ENCODE peak calls at places on chromosomes 3 and 15, in six cellular contexts. L is prostate gland; H is CD8-positive, alpha-beta T cell; J is right lobe of liver; A is neural progenitor cell; N is K562. Q is an unnamed sample.

GRCh38 chr15:55683366-55683765 is 59.6 kb downstream of the PRTG start:
- DNase-seq in L (no peak), H (no peak), J (no peak), A (no peak), N (no peak), Q (no peak)

GRCh38 chr3:126304704-126305103 is 52.5 kb downstream of the KLF15 start:
- DNase-seq in L (no peak), H (no peak), J (no peak), A (no peak), N (no peak), Q (no peak)

GRCh38 chr3:193250492-193250891 is 9.5 kb downstream of the PLAAT1 start:
- DNase-seq in L (no peak), H (no peak), J (no peak), A (no peak), N (no peak), Q (no peak)

GRCh38 chr15:101320501-101321052 is 25.5 kb upstream of the SNRPA1 start:
- DNase-seq in L (no peak), H (peak), J (no peak), A (peak), N (no peak), Q (no peak)

GRCh38 chr3:78799681-78800080 is 968.1 kb downstream of the ROBO1 start:
- DNase-seq in L (no peak), H (no peak), J (no peak), A (no peak), N (no peak), Q (no peak)

GRCh38 chr3:58117561-58118305 is 93.0 kb downstream of the DNASE1L3 start:
- DNase-seq in L (no peak), H (no peak), J (peak), A (no peak), N (no peak), Q (no peak)

GRCh38 chr3:190581041-190581501 is 67.2 kb downstream of the IL1RAP start:
- DNase-seq in L (no peak), H (no peak), J (no peak), A (no peak), N (no peak), Q (no peak)

GRCh38 chr3:149628957-149629670 is 28.7 kb downstream of the WWTR1 start:
- DNase-seq in L (no peak), H (no peak), J (no peak), A (no peak), N (no peak), Q (no peak)

GRCh38 chr3:102113421-102114041 is 264.2 kb downstream of the NFKBIZ start:
- DNase-seq in L (no peak), H (no peak), J (peak), A (no peak), N (no peak), Q (no peak)

GRCh38 chr3:153284282-153284938 is 122.4 kb downstream of the RAP2B start:
- DNase-seq in L (peak), H (peak), J (no peak), A (no peak), N (no peak), Q (no peak)

GRCh38 chr15:60592386-60593339 is 113.7 kb upstream of the ICE2 start:
- DNase-seq in L (peak), H (peak), J (peak), A (peak), N (peak), Q (peak)
- TF ChIP-seq CTCF in L (peak), H (no peak), J (peak), A (peak), N (peak), Q (no peak)

DNA sequence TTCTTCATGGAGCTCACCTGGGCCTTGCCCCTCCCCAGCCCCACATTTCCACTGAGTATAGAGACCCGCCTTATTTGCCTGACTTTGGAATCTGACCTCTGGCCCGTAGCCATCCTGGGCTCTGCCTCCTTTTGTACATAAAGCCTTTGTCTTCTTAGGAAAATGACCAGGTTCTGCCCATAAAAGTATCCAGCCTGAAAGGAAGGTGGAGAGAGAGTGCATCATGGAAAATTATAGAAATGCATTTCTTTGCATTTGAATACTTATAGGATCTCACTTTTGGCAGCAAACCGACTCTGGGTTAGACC is 3.6 kb upstream of the SH2D7 start:
- DNase-seq in L (no peak), H (no peak), J (no peak), A (no peak), N (no peak), Q (no peak)
- H3K27ac ChIP-seq in L (no peak), H (no peak), J (peak), A (no peak), N (no peak), Q (no peak)

GRCh38 chr3:50190921-50191660 is at the start of gene GNAT1:
- DNase-seq in L (no peak), H (no peak), J (no peak), A (no peak), N (no peak), Q (no peak)
- H3K4me3 ChIP-seq in L (no peak), H (no peak), J (no peak), A (no peak), N (no peak), Q (no peak)

DNA sequence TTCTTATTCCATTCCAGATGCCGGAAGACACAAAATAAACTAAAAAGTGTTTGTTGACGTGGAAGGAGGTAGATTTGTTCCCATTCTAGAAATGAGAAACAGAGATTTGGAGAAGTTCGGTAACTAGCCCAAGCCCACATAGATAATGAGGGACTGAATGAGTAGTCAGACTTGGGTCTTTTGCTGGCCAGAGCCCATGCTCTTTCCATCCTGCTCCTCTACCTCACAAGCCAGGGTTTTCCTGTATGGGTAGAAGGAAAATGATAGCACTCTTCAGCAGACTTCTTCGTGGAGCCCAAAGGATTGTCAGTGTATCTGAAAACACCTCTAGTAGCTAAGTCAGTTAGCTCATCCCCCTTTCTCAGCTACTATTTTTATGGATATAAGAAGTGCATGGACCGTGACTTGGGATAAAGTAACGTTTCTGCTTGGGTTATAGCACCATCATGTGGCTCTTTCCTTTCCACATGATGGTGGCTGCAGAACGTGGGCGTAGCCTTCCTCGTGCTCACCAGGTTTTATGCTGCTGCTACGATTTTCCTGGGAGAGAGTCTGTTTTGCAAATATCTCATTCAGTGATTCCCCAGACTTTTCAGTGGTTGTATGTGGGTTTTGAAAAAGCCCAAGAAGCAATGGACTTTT is 84.6 kb downstream of the DGKG start:
- DNase-seq in L (no peak), H (no peak), J (no peak), A (peak), N (peak), Q (peak)
- TF ChIP-seq CTCF in L (peak), H (no peak), J (peak), A (peak), N (peak), Q (no peak)

DNA sequence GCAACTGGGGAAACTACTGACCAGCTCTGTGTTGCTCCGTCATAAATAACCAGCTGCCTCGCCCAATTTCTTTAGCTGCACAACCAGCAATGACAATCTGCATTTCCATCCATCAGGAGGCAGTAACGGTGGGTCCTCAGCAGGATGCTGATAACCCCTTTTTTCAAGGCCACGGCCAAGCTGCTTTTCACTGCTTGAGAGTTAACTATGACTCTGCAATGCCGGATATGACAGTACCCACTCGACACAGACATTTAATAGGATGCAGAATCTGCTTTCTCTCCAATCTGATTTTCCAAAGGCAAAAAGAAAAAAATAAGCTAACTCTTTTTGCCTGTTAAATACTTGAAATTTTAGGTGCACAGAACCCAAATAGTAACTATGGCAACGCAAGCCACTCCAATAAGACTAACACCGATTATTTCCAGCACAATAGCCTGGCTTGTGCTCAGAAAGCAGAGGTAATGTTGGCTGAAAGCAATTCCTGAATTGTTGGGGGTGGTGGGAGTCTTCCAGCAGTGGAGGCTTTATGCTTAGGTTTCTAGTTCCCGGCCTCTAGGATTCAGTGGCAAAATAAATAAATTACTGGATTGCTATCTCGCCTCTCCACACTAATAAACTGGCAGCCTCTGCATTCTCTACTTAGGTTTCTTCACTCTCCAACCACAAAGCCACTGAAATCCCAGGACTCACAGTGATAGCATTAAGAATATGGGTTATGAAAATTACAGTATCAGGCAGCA is 31.2 kb upstream of the SRGAP3 start:
- DNase-seq in L (no peak), H (no peak), J (no peak), A (peak), N (no peak), Q (no peak)
- H3K27ac ChIP-seq in L (no peak), H (no peak), J (no peak), A (no peak), N (no peak), Q (no peak)

GRCh38 chr3:128198313-128198712 is 45.0 kb downstream of the EEFSEC start:
- DNase-seq in L (no peak), H (no peak), J (no peak), A (no peak), N (no peak), Q (no peak)
- H3K4me3 ChIP-seq in L (no peak), H (no peak), J (no peak), A (no peak), N (no peak), Q (no peak)

DNA sequence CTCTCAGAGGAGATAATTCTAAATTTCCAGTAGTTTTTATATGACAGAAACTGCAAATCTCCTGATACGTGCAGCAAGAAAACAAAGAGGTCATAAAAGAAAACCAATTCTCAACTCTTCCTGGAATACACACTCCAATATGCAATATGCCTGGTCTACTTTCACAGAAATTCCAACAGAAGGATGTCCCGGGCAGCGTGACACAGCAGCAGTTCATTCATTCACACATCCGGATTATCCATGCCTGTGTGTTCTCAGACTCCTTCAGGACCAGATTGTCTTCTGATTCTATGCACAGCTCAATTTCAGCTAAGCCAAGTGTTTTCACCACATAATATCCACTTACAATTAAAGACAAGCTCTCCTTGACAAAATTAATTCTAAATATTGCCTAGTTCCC is 64.3 kb downstream of the FBN1 start:
- DNase-seq in L (no peak), H (no peak), J (no peak), A (no peak), N (no peak), Q (no peak)
- TF ChIP-seq CTCF in L (no peak), H (no peak), J (no peak), A (no peak), N (no peak), Q (no peak)

DNA sequence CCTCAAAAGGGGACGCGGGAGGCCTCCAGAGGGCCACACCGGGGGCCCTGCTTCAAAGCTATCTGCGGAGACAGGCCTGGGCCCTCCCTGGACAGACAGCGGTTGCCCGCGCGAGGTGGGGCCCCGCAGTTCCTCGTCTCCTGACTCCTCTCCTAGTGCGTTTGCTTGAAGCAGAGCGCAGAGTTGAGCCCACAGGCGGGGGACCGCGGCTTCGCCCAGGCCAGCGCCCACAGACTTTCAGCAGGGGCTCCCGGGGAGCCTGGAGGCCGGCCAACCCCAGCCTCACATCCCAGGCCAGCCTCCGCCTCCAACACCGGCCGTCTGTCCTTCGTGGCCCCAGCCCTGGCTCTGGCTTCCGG is 540 bp upstream of the ADAMTS7 start:
- DNase-seq in L (no peak), H (no peak), J (peak), A (no peak), N (no peak), Q (no peak)
- H3K27ac ChIP-seq in L (peak), H (no peak), J (no peak), A (no peak), N (no peak), Q (peak)

Q was measured in coronary artery.